ENCODE peak calls at places on chromosomes 13 and 19, in five cellular contexts. N is stimulated activated CD8-positive, alpha-beta memory T cell treated with anti-CD3 and anti-CD28 coated beads, Interleukin-2, amount 100 ng/mL, for 48 hours; X is fibroblast of lung; V is AG09309; Y is AG08395. I is an unnamed sample.

GRCh38 chr13:59519776-59520175 is 644.0 kb downstream of the DIAPH3 start:
- DNase-seq in V (no peak), N (no peak), Y (no peak), X (peak; percentile 28), I (no peak)

GRCh38 chr13:61765181-61765742 is 349.6 kb upstream of the PCDH20 start:
- DNase-seq in V (no peak), X (no peak), Y (no peak), N (no peak), I (no peak)

GRCh38 chr19:44050740-44051653 is 839 bp upstream of the ZNF223 start:
- DNase-seq in X (no peak), N (no peak), V (no peak), Y (no peak), I (no peak)

GRCh38 chr19:10701955-10702307 is 692 bp downstream of the QTRT1 start:
- DNase-seq in Y (no peak), N (no peak), X (no peak), V (no peak), I (no peak)

GRCh38 chr13:42041684-42042035 is 6.8 kb upstream of the DGKH start:
- DNase-seq in Y (peak; percentile 76), X (peak; percentile 71), V (no peak), N (no peak), I (peak; percentile 78)

GRCh38 chr13:20882206-20882605 is 20.3 kb downstream of the XPO4 start:
- DNase-seq in N (no peak), Y (no peak), X (no peak), V (no peak), I (no peak)

GRCh38 chr13:75321084-75321483 is 160.9 kb downstream of the TBC1D4 start:
- DNase-seq in N (no peak), X (no peak), V (no peak), Y (no peak), I (no peak)

GRCh38 chr13:113754691-113755090 is 4.3 kb upstream of the TMEM255B start:
- DNase-seq in X (no peak), N (no peak), Y (no peak), V (no peak), I (no peak)

GRCh38 chr13:94548382-94549240 is 47.3 kb downstream of the TGDS start:
- DNase-seq in X (peak; percentile 57), V (peak; percentile 7), Y (no peak), N (no peak), I (no peak)

GRCh38 chr13:26964278-26965057 is 203.9 kb upstream of the GPR12 start:
- DNase-seq in Y (no peak), V (no peak), N (no peak), X (no peak), I (no peak)